ENCODE peak calls at places on chromosomes 2 and 18, in five cellular contexts. V is esophagus squamous epithelium, U is right atrium auricular region, E is fibroblast of lung, T is IMR-90. Z is an unnamed sample.

GRCh38 chr2:223585691-223586090 is 16.5 kb downstream of the SCG2 start:
- DNase-seq in V (no peak), U (no peak), E (peak; percentile 42), T (peak; percentile 28), Z (peak; percentile 8)

GRCh38 chr2:142991295-142991694 is 113.8 kb downstream of the KYNU start:
- DNase-seq in V (no peak), U (no peak), E (peak; percentile 11), T (no peak), Z (no peak)

GRCh38 chr2:200585730-200586643 is at the start of gene AOX1:
- DNase-seq in V (no peak), U (peak; percentile 87), E (peak; percentile 47), T (peak; percentile 45), Z (peak; percentile 66)

GRCh38 chr18:68840554-68841263 is 42.8 kb downstream of the CCDC102B start:
- DNase-seq in V (no peak), U (no peak), E (peak; percentile 96), T (peak; percentile 97), Z (peak; percentile 55)

GRCh38 chr18:62828091-62828640 is 112.8 kb downstream of the PHLPP1 start:
- DNase-seq in V (no peak), U (no peak), E (peak; percentile 45), T (peak; percentile 41), Z (no peak)

GRCh38 chr2:28648147-28648546 is 103.5 kb upstream of the PPP1CB start:
- DNase-seq in V (no peak), U (peak; percentile 87), E (no peak), T (no peak), Z (no peak)

GRCh38 chr18:35740616-35741015 is 159.1 kb downstream of the GALNT1 start:
- DNase-seq in V (no peak), U (no peak), E (peak; percentile 52), T (no peak), Z (no peak)

GRCh38 chr2:127196549-127196948 is 23.6 kb downstream of the CYP27C1 start:
- DNase-seq in V (no peak), U (no peak), E (no peak), T (no peak), Z (no peak)

GRCh38 chr2:118345465-118345864 is 257.2 kb downstream of the INSIG2 start:
- DNase-seq in V (no peak), U (no peak), E (no peak), T (no peak), Z (no peak)

DNA sequence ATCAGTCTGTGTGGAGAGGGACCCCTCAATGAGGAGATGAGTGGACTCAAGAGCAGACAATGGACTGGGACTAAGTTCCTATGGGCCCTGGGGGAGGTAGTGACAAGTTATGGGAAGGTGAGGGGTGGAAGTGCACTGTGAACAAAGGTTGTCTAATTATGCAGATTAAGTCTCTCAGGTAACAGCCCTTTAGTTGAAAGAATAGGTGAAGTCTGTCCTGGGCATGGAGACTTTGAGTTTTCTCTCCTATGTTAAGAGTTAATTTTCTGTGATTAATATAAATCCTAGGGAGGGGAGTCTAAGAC is 243.8 kb downstream of the FAM210A start:
- DNase-seq in V (no peak), U (no peak), E (no peak), T (no peak), Z (no peak)
- H3K27ac ChIP-seq in V (no peak overlapping the region), U (no peak overlapping the region), E (no peak overlapping the region), T (no peak overlapping the region), Z (no peak overlapping the region)

GRCh38 chr2:238771193-238771592 is 76.7 kb upstream of the TWIST2 start:
- DNase-seq in V (no peak), U (no peak), E (peak; percentile 42), T (peak; percentile 28), Z (no peak)
- TF ChIP-seq CTCF in V (no peak), U (no peak), E (peak; percentile 47), T (peak; percentile 22), Z (no peak)

GRCh38 chr2:64361151-64361938 is 92.6 kb upstream of the LGALSL start:
- DNase-seq in V (no peak), U (no peak), E (no peak), T (no peak), Z (no peak)
- H3K27ac ChIP-seq in V (peak overlapping the region; percentile 84), U (no peak overlapping the region), E (no peak overlapping the region), T (no peak overlapping the region), Z (peak overlapping the region; percentile 71)

GRCh38 chr2:149815946-149816345 is 228.4 kb upstream of the MMADHC start:
- DNase-seq in V (no peak), U (no peak), E (no peak), T (no peak), Z (no peak)
- TF ChIP-seq CTCF in V (no peak), U (no peak), E (no peak), T (no peak), Z (no peak)

GRCh38 chr2:23460983-23461382 is 76.0 kb downstream of the KLHL29 start:
- DNase-seq in V (no peak), U (peak; percentile 26), E (no peak), T (no peak), Z (no peak)
- H3K27ac ChIP-seq in V (no peak overlapping the region), U (no peak overlapping the region), E (no peak overlapping the region), T (no peak overlapping the region), Z (no peak overlapping the region)

GRCh38 chr2:236826727-236827126 is 257.1 kb downstream of the ACKR3 start:
- DNase-seq in V (no peak), U (no peak), E (no peak), T (no peak), Z (no peak)
- TF ChIP-seq CTCF in V (no peak), U (no peak), E (no peak), T (no peak), Z (no peak)

Z was measured in RWPE1.